ENCODE peak calls at places on chromosomes 1 and 21, in seven cellular contexts. One of them, this sample, is unnamed.

GRCh38 chr1:245855846-245856730 is 651.0 kb downstream of the SMYD3 start:
- DNase-seq in endothelial cell: no peak
- DNase-seq in left ventricle myocardium inferior: no peak
- DNase-seq in NT2/D1: peak
- DNase-seq in NCI-H146: no peak
- DNase-seq in stromal cell of bone marrow: peak
- DNase-seq in DMS153: no peak
- DNase-seq in this sample: no peak

GRCh38 chr1:92184632-92185031 is 33.1 kb upstream of the C1orf146 start:
- DNase-seq in endothelial cell: no peak
- DNase-seq in left ventricle myocardium inferior: no peak
- DNase-seq in NT2/D1: no peak
- DNase-seq in NCI-H146: no peak
- DNase-seq in stromal cell of bone marrow: peak
- DNase-seq in DMS153: no peak
- DNase-seq in this sample: no peak

GRCh38 chr1:37094302-37094701 is 60.0 kb upstream of the GRIK3 start:
- DNase-seq in endothelial cell: no peak
- DNase-seq in left ventricle myocardium inferior: no peak
- DNase-seq in NT2/D1: no peak
- DNase-seq in NCI-H146: peak
- DNase-seq in stromal cell of bone marrow: no peak
- DNase-seq in DMS153: peak
- DNase-seq in this sample: no peak

GRCh38 chr1:174974711-174975111 is 25.0 kb upstream of the CACYBP start:
- DNase-seq in endothelial cell: no peak
- DNase-seq in left ventricle myocardium inferior: peak
- DNase-seq in NT2/D1: no peak
- DNase-seq in NCI-H146: no peak
- DNase-seq in stromal cell of bone marrow: no peak
- DNase-seq in DMS153: no peak
- DNase-seq in this sample: no peak

GRCh38 chr21:44941567-44941966 is 1.7 kb downstream of the SLX9 start:
- DNase-seq in endothelial cell: no peak
- DNase-seq in left ventricle myocardium inferior: no peak
- DNase-seq in NT2/D1: no peak
- DNase-seq in NCI-H146: no peak
- DNase-seq in stromal cell of bone marrow: no peak
- DNase-seq in DMS153: no peak
- DNase-seq in this sample: no peak

GRCh38 chr1:31703431-31704260 is at the start of gene COL16A1:
- DNase-seq in endothelial cell: peak
- DNase-seq in left ventricle myocardium inferior: peak
- DNase-seq in NT2/D1: no peak
- DNase-seq in NCI-H146: peak
- DNase-seq in stromal cell of bone marrow: no peak
- DNase-seq in DMS153: peak
- DNase-seq in this sample: peak

GRCh38 chr1:67987046-67987799 is 63.2 kb downstream of the DIRAS3 start:
- DNase-seq in endothelial cell: no peak
- DNase-seq in left ventricle myocardium inferior: no peak
- DNase-seq in NT2/D1: no peak
- DNase-seq in NCI-H146: no peak
- DNase-seq in stromal cell of bone marrow: peak
- DNase-seq in DMS153: no peak
- DNase-seq in this sample: no peak

GRCh38 chr21:14864211-14865021 is 200.4 kb downstream of the NRIP1 start:
- DNase-seq in endothelial cell: peak
- DNase-seq in left ventricle myocardium inferior: peak
- DNase-seq in NT2/D1: peak
- DNase-seq in NCI-H146: peak
- DNase-seq in stromal cell of bone marrow: peak
- DNase-seq in DMS153: peak
- DNase-seq in this sample: peak

GRCh38 chr1:229058111-229058551 is 212.8 kb upstream of the RAB4A start:
- DNase-seq in endothelial cell: no peak
- DNase-seq in left ventricle myocardium inferior: no peak
- DNase-seq in NT2/D1: no peak
- DNase-seq in NCI-H146: no peak
- DNase-seq in stromal cell of bone marrow: no peak
- DNase-seq in DMS153: peak
- DNase-seq in this sample: no peak

GRCh38 chr1:114173704-114174103 is 20.0 kb upstream of the SYT6 start:
- DNase-seq in endothelial cell: no peak
- DNase-seq in left ventricle myocardium inferior: no peak
- DNase-seq in NT2/D1: no peak
- DNase-seq in NCI-H146: no peak
- DNase-seq in stromal cell of bone marrow: no peak
- DNase-seq in DMS153: no peak
- DNase-seq in this sample: no peak

GRCh38 chr1:205375816-205376545 is 19.3 kb upstream of the KLHDC8A start:
- DNase-seq in endothelial cell: no peak
- DNase-seq in left ventricle myocardium inferior: no peak
- DNase-seq in NT2/D1: peak
- DNase-seq in NCI-H146: peak
- DNase-seq in stromal cell of bone marrow: no peak
- DNase-seq in DMS153: peak
- DNase-seq in this sample: no peak